ENCODE peak calls at places on chromosomes 3 and 15, in seven cellular contexts. U is CD8-positive, alpha-beta T cell; E is fibroblast of mammary gland; Y is heart right ventricle; B is astrocyte; M is breast epithelium; R is cardiac fibroblast. J is an unnamed sample.
A peak's percentile ranks its signal among the peaks of the same experiment; 100 is the strongest.

GRCh38 chr3:171833775-171834460 is 9.2 kb upstream of the TMEM212 start:
- DNase-seq in M (no peak), R (peak; percentile 88), E (peak; percentile 83), Y (no peak), B (peak; percentile 37), U (no peak), J (no peak)

GRCh38 chr3:83189634-83190033 is 1428.2 kb upstream of the GBE1 start:
- DNase-seq in M (no peak), E (no peak), Y (no peak), U (no peak), B (no peak), R (no peak), J (no peak)

GRCh38 chr3:126135398-126136076 is 44.8 kb downstream of the ALDH1L1 start:
- DNase-seq in B (no peak), E (no peak), U (peak; percentile 45), M (peak; percentile 43), Y (no peak), R (no peak), J (no peak)

GRCh38 chr15:57245130-57245529 is 131.2 kb upstream of the CGNL1 start:
- DNase-seq in U (no peak), E (no peak), B (no peak), R (no peak), M (no peak), Y (no peak), J (no peak)

GRCh38 chr15:67117356-67117755 is 52.0 kb downstream of the SMAD3 start:
- DNase-seq in Y (no peak), R (peak; percentile 73), U (no peak), M (no peak), B (peak; percentile 64), E (peak; percentile 83), J (no peak)

GRCh38 chr3:195711813-195712534 is 8.8 kb upstream of the MUC20 start:
- DNase-seq in R (no peak), E (no peak), Y (no peak), B (no peak), M (no peak), U (no peak), J (no peak)

GRCh38 chr15:100947760-100948429 is 28.7 kb downstream of the LRRK1 start:
- DNase-seq in R (no peak), E (no peak), B (no peak), U (no peak), Y (no peak), M (no peak), J (no peak)

GRCh38 chr15:85760531-85761371 is 34.0 kb downstream of the KLHL25 start:
- DNase-seq in B (no peak), U (no peak), R (no peak), M (no peak), E (no peak), Y (no peak), J (no peak)

GRCh38 chr15:46242935-46243334 is 608.1 kb downstream of the SQOR start:
- DNase-seq in Y (no peak), B (no peak), M (no peak), U (no peak), R (no peak), E (no peak), J (no peak)

GRCh38 chr3:119783883-119784282 is 2.0 kb downstream of the NR1I2 start:
- DNase-seq in B (no peak), Y (no peak), U (no peak), R (no peak), M (no peak), E (no peak), J (no peak)

GRCh38 chr3:194328080-194328571 is 23.0 kb downstream of the CPN2 start:
- DNase-seq in M (no peak), Y (no peak), B (peak; percentile 81), E (peak; percentile 76), R (peak; percentile 66), U (no peak), J (peak; percentile 68)

GRCh38 chr3:142850395-142851023 is 38.4 kb downstream of the PCOLCE2 start:
- DNase-seq in E (peak; percentile 98), M (no peak), B (peak; percentile 96), Y (no peak), U (no peak), R (peak; percentile 97), J (peak; percentile 93)

GRCh38 chr3:39146083-39146501 is 7.3 kb downstream of the CSRNP1 start:
- DNase-seq in R (peak; percentile 68), U (no peak), E (peak; percentile 35), Y (no peak), M (no peak), B (no peak), J (no peak)

GRCh38 chr3:39148116-39149058 is 5.0 kb downstream of the CSRNP1 start:
- DNase-seq in M (no peak), Y (no peak), B (peak; percentile 44), E (peak; percentile 35), R (peak; percentile 57), U (peak; percentile 59), J (no peak)

GRCh38 chr3:39146611-39147373 is 6.6 kb downstream of the CSRNP1 start:
- DNase-seq in R (peak; percentile 98), B (peak; percentile 98), U (peak; percentile 71), Y (peak; percentile 62), E (peak; percentile 98), M (peak; percentile 69), J (peak; percentile 97)

GRCh38 chr3:39147711-39148115 is 5.7 kb downstream of the CSRNP1 start:
- DNase-seq in Y (no peak), M (no peak), B (peak; percentile 30), U (peak; percentile 64), E (peak; percentile 51), R (peak; percentile 72), J (no peak)

DNA sequence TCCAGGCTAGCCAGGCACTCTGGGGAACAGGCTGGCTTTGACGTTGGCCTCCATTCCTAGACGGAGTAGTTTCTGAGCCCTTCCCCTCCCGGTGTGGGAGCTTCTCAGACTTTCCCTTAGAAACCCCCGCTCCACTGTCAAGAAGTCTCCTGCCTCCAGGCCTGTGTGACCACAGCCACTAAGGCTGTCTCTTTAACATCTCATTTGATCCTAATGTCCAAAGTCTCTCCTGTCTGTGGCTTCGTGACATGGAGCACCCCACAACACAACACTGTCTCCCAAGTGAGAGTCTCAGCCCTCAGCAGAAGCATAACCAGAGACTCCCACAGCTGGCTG is 6.0 kb downstream of the CSRNP1 start:
- DNase-seq in U (no peak), M (no peak), E (no peak), B (no peak), R (no peak), Y (no peak), J (no peak)
- H3K4me3 ChIP-seq in U (peak overlapping the region; percentile 55), M (peak overlapping the region; percentile 10), E (no peak overlapping the region), B (peak overlapping the region; percentile 45), R (peak overlapping the region; percentile 18), Y (peak overlapping the region; percentile 18), J (no peak overlapping the region)

DNA sequence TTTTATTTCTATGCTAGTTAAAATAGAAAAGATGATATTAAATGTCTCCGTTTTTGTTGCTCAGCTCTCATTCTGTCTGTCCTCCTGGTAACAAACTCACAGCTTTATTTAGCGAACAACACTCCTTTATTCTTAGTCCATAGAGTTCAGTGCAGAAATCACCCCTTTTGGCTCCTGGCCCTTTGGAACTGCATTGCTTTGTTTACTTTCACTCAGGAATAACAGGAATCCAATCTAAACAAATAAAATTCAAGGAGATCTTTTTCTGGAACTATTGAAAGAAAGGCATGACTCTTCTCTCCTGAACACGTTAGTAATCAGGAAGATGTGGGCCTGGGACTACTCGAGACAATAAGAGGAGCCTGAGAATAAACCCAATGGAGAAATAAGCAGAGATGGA is 409.2 kb downstream of the DIPK2A start:
- DNase-seq in M (no peak), B (no peak), R (no peak), U (no peak), E (no peak), Y (no peak), J (no peak)
- H3K4me3 ChIP-seq in M (no peak overlapping the region), B (no peak overlapping the region), R (no peak overlapping the region), U (no peak overlapping the region), E (no peak overlapping the region), Y (no peak overlapping the region), J (no peak overlapping the region)

GRCh38 chr3:101940521-101940992 is 91.2 kb downstream of the NFKBIZ start:
- DNase-seq in U (no peak), B (peak; percentile 98), E (peak; percentile 96), Y (peak; percentile 44), R (peak; percentile 99), M (no peak), J (peak; percentile 91)

GRCh38 chr3:101938262-101938847 is 89.0 kb downstream of the NFKBIZ start:
- DNase-seq in E (no peak), U (no peak), R (no peak), B (no peak), Y (no peak), M (no peak), J (no peak)

GRCh38 chr3:101935081-101935480 is 85.8 kb downstream of the NFKBIZ start:
- DNase-seq in R (no peak), M (no peak), U (no peak), E (no peak), B (no peak), Y (no peak), J (peak; percentile 40)

GRCh38 chr3:101939391-101939790 is 90.1 kb downstream of the NFKBIZ start:
- DNase-seq in E (no peak), M (no peak), Y (no peak), B (peak; percentile 36), U (no peak), R (no peak), J (no peak)

DNA sequence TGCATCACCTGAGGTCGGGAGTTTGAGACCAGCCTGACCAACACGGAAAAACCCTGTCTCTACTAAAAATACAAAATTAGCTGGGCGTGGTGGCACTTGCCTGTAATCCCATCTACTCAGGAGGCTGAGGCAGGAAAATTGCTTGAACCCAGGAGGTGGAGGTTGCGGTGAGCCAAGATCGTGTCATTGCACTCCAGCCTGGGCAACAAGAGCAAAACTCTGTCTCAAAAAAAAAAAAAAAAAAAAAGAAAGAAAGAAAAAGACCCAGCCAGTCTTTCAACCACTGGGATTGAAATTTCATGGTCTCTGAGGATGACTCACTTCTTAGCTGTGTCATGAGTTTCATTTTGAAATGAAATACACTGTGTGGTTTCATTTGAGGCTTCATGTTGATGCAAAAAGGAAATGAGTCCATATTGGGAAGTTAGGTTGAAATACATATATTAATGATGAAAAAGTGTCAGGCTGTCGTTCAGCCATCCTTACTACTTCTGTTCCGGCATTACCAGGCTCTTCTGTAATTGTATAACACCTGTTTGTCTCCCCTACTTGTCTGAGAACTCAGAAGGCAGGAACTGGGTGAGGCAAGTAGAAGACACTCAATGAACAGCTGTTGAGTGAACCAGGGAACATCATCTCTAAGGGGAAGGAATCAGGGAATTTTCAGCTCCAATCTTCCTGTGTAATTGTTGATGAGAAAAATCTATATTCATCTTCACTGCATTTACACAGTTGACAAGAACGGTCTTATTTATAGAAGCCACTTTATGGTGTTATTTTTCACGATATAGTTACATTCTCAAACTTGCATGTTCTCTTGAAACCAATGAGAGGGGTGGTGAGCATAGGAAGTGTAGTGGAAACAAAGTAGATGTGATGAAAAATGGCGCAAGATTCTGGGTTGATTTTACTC is 87.4 kb downstream of the NFKBIZ start:
- DNase-seq in Y (no peak), U (no peak), M (no peak), B (peak; percentile 91), R (peak; percentile 93), E (peak; percentile 92), J (peak; percentile 94)
- H3K4me3 ChIP-seq in Y (no peak overlapping the region), U (no peak overlapping the region), M (no peak overlapping the region), B (no peak overlapping the region), R (no peak overlapping the region), E (no peak overlapping the region), J (no peak overlapping the region)

GRCh38 chr3:11954312-11954934 is 49.8 kb upstream of the SYN2 start:
- DNase-seq in B (no peak), U (no peak), E (peak; percentile 6), R (no peak), Y (no peak), M (no peak), J (peak; percentile 17)

GRCh38 chr3:11953350-11953749 is 50.8 kb upstream of the SYN2 start:
- DNase-seq in R (no peak), U (no peak), Y (no peak), B (no peak), E (no peak), M (no peak), J (no peak)

GRCh38 chr3:11953778-11954177 is 50.4 kb upstream of the SYN2 start:
- DNase-seq in R (no peak), U (no peak), B (no peak), Y (no peak), M (no peak), E (no peak), J (no peak)

GRCh38 chr3:11956781-11957180 is 47.4 kb upstream of the SYN2 start:
- DNase-seq in E (no peak), U (no peak), M (no peak), Y (no peak), B (no peak), R (no peak), J (no peak)
- H3K4me3 ChIP-seq in E (no peak overlapping the region), U (no peak overlapping the region), M (no peak overlapping the region), Y (no peak overlapping the region), B (no peak overlapping the region), R (no peak overlapping the region), J (no peak overlapping the region)